ENCODE peak calls at places on chromosomes 16 and 17, in eight cellular contexts. F is NCI-H1092, M is NCI-H2081, Y is T-helper 22 cell, N is Panc1, C is stomach, B is ACHN, W is RPMI8226. O is an unnamed sample.

GRCh38 chr16:47018223-47018891 is 44.9 kb upstream of the DNAJA2 start:
- DNase-seq in F (peak; percentile 17), M (peak; percentile 18), B (peak; percentile 74), W (peak; percentile 87), N (peak; percentile 43), C (peak; percentile 72), Y (no peak), O (peak; percentile 67)

GRCh38 chr17:6510321-6511023 is 45.9 kb downstream of the PITPNM3 start:
- DNase-seq in M (no peak), F (no peak), N (no peak), Y (no peak), C (no peak), B (no peak), W (no peak), O (no peak)

GRCh38 chr16:2969545-2970521 is 685 bp downstream of the PAQR4 start:
- DNase-seq in B (peak; percentile 84), W (peak; percentile 96), M (peak; percentile 74), N (no peak), C (peak; percentile 69), F (no peak), Y (peak; percentile 49), O (peak; percentile 84)

GRCh38 chr16:47973552-47973951 is 182.2 kb downstream of the ABCC12 start:
- DNase-seq in W (no peak), B (no peak), Y (no peak), C (no peak), F (no peak), M (no peak), N (no peak), O (no peak)

GRCh38 chr16:2250652-2251280 is 621 bp downstream of the ECI1 start:
- DNase-seq in M (no peak), C (peak; percentile 62), W (no peak), B (peak; percentile 49), Y (no peak), N (no peak), F (no peak), O (no peak)

GRCh38 chr17:79749156-79749815 is 18.5 kb downstream of the ENPP7 start:
- DNase-seq in C (no peak), W (no peak), N (no peak), B (peak; percentile 57), F (no peak), M (no peak), Y (no peak), O (no peak)

GRCh38 chr17:70597774-70598173 is 428.4 kb downstream of the KCNJ2 start:
- DNase-seq in Y (no peak), W (no peak), N (no peak), F (no peak), B (no peak), M (no peak), C (no peak), O (no peak)

GRCh38 chr17:63082952-63083351 is 116.9 kb downstream of the TANC2 start:
- DNase-seq in Y (no peak), N (no peak), C (no peak), M (no peak), B (no peak), W (no peak), F (no peak), O (no peak)

GRCh38 chr16:57826040-57826434 is 23.7 kb upstream of the KIFC3 start:
- DNase-seq in N (no peak), F (no peak), C (no peak), Y (no peak), W (no peak), B (no peak), M (no peak), O (no peak)

GRCh38 chr17:48283390-48283789 is 146.6 kb downstream of the SKAP1 start:
- DNase-seq in F (peak; percentile 33), Y (no peak), M (no peak), N (no peak), B (no peak), W (no peak), C (no peak), O (no peak)